ENCODE peak calls at places on chromosomes 5 and 9, in nine cellular contexts. R, I, L, F, J, C, B, P and V are unnamed samples.

GRCh38 chr5:159096555-159097460 is 2.9 kb downstream of the EBF1 start:
- DNase-seq in R (no peak), J (no peak), I (no peak), B (no peak), L (no peak), P (no peak), C (no peak), F (no peak), V (no peak)

GRCh38 chr9:126722922-126723806 is 81.7 kb upstream of the ZBTB43 start:
- DNase-seq in C (peak), R (peak), B (no peak), I (no peak), J (peak), P (no peak), L (no peak), F (no peak), V (peak)

GRCh38 chr5:139676951-139677367 is 28.8 kb downstream of the CXXC5 start:
- DNase-seq in B (no peak), C (no peak), F (no peak), P (no peak), J (no peak), R (no peak), L (no peak), I (no peak), V (no peak)

GRCh38 chr5:58241383-58241782 is 218.5 kb downstream of the PLK2 start:
- DNase-seq in R (no peak), F (no peak), I (no peak), J (no peak), C (no peak), L (peak), P (no peak), B (no peak), V (no peak)

GRCh38 chr9:34568783-34569182 is 20.7 kb downstream of the CNTFR start:
- DNase-seq in B (no peak), C (no peak), J (no peak), L (no peak), R (no peak), F (no peak), P (no peak), I (no peak), V (no peak)

GRCh38 chr5:160555836-160556660 is 134.4 kb downstream of the PTTG1 start:
- DNase-seq in L (no peak), P (no peak), F (no peak), I (no peak), R (no peak), B (no peak), J (peak), C (peak), V (no peak)

GRCh38 chr5:15334551-15335302 is 165.3 kb upstream of the FBXL7 start:
- DNase-seq in L (no peak), P (no peak), I (no peak), B (no peak), C (no peak), R (no peak), J (no peak), F (no peak), V (no peak)

GRCh38 chr5:82295144-82295543 is 17.0 kb upstream of the RPS23 start:
- DNase-seq in F (no peak), L (peak), B (no peak), R (no peak), P (no peak), I (no peak), J (no peak), C (no peak), V (no peak)

GRCh38 chr5:10323588-10324488 is 16.1 kb upstream of the CMBL start:
- DNase-seq in P (peak), R (no peak), J (no peak), I (no peak), L (no peak), B (no peak), F (no peak), C (no peak), V (no peak)

GRCh38 chr5:55533806-55534435 is 843 bp downstream of the PLPP1 start:
- DNase-seq in B (no peak), R (no peak), L (peak), P (peak), I (peak), J (peak), F (no peak), C (peak), V (peak)

GRCh38 chr5:102539598-102539997 is 40.8 kb upstream of the SLCO6A1 start:
- DNase-seq in L (no peak), P (no peak), R (no peak), C (no peak), B (no peak), I (no peak), F (no peak), J (no peak), V (no peak)

GRCh38 chr9:36867672-36868471 is 166.2 kb downstream of the PAX5 start:
- DNase-seq in F (no peak), P (peak), J (no peak), R (peak), L (peak), B (no peak), C (peak), I (no peak), V (peak)

GRCh38 chr5:175805256-175806011 is 65.9 kb upstream of the CPLX2 start:
- DNase-seq in R (no peak), J (no peak), C (no peak), I (no peak), P (no peak), F (no peak), L (no peak), B (no peak), V (no peak)

GRCh38 chr9:85715587-85715986 is 26.2 kb downstream of the AGTPBP1 start:
- DNase-seq in J (no peak), R (no peak), F (no peak), C (no peak), P (no peak), B (no peak), L (no peak), I (peak), V (no peak)

GRCh38 chr9:94801685-94802084 is 75.2 kb downstream of the AOPEP start:
- DNase-seq in C (no peak), F (no peak), R (no peak), B (no peak), J (no peak), P (no peak), I (no peak), L (no peak), V (no peak)

GRCh38 chr5:140628711-140629110 is 4.3 kb downstream of the CD14 start:
- DNase-seq in F (no peak), R (no peak), L (no peak), I (no peak), P (no peak), C (no peak), B (no peak), J (no peak), V (no peak)

GRCh38 chr9:122844137-122844536 is 15.7 kb upstream of the PDCL start:
- DNase-seq in P (no peak), B (no peak), J (no peak), F (no peak), I (no peak), C (no peak), L (no peak), R (no peak), V (no peak)

GRCh38 chr5:27578280-27578679 is 539.9 kb upstream of the CDH9 start:
- DNase-seq in C (no peak), L (no peak), R (no peak), F (no peak), I (no peak), B (no peak), J (no peak), P (no peak), V (no peak)

GRCh38 chr5:87361031-87361443 is 51.7 kb downstream of the CCNH start:
- DNase-seq in F (no peak), L (no peak), C (no peak), P (no peak), I (no peak), J (no peak), R (no peak), B (no peak), V (no peak)

GRCh38 chr5:134585966-134586365 is 46.7 kb downstream of the SAR1B start:
- DNase-seq in F (no peak), R (no peak), I (no peak), P (no peak), J (no peak), B (no peak), C (no peak), L (no peak), V (no peak)

GRCh38 chr9:124348831-124349230 is 66.4 kb downstream of the PSMB7 start:
- DNase-seq in C (no peak), J (no peak), I (no peak), F (peak), P (no peak), B (peak), L (no peak), R (peak), V (no peak)

GRCh38 chr9:124350485-124351263 is 64.6 kb downstream of the PSMB7 start:
- DNase-seq in J (no peak), F (peak), B (no peak), I (no peak), C (no peak), L (no peak), P (peak), R (peak), V (no peak)

GRCh38 chr9:124349267-124349666 is 66.0 kb downstream of the PSMB7 start:
- DNase-seq in C (no peak), P (no peak), F (no peak), L (no peak), B (no peak), J (no peak), R (no peak), I (no peak), V (no peak)

GRCh38 chr9:124348363-124348762 is 66.9 kb downstream of the PSMB7 start:
- DNase-seq in P (no peak), R (peak), B (peak), I (no peak), J (no peak), F (no peak), L (no peak), C (no peak), V (no peak)

GRCh38 chr9:124349675-124350484 is 65.4 kb downstream of the PSMB7 start:
- DNase-seq in C (no peak), P (no peak), L (no peak), B (no peak), F (peak), R (peak), I (no peak), J (no peak), V (no peak)
- TF ChIP-seq EP300 in C (no peak), P (no peak), L (no peak), B (no peak), F (no peak), R (no peak), I (no peak), J (no peak), V (no peak)

DNA sequence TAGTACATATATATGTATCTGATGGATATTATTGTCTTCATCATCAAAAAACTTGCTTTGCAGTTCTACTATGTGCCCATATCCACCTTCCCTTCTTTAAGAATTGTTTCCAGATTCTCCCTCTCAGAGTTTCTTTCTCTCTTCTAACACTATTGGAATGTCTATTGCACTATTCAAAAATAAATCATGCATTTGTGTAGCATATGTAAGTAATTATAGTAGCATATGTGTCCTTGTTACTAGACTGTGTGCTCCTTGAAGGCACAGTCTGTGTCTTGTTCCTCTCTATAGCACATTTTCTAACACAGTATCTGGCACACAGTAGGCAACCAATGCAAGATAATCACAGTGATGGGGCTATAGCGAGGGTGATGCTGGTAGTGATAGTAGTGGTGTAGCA is 43.4 kb upstream of the TRIM32 start:
- DNase-seq in R (no peak), J (no peak), F (no peak), L (no peak), B (no peak), I (no peak), P (no peak), C (no peak), V (no peak)
- TF ChIP-seq EP300 in R (no peak), J (no peak), F (no peak), L (no peak), B (no peak), I (no peak), P (no peak), C (no peak), V (no peak)

GRCh38 chr9:131404581-131404980 is 10.7 kb downstream of the PRRC2B start:
- DNase-seq in P (no peak), F (no peak), C (no peak), J (no peak), I (no peak), L (no peak), R (no peak), B (no peak), V (no peak)
- TF ChIP-seq EP300 in P (no peak), F (no peak), C (no peak), J (no peak), I (no peak), L (no peak), R (no peak), B (no peak), V (no peak)

GRCh38 chr5:31825775-31826068 is 186.8 kb downstream of the PDZD2 start:
- DNase-seq in R (no peak), B (no peak), I (peak), C (no peak), P (no peak), F (no peak), L (no peak), J (no peak), V (no peak)

GRCh38 chr5:31827862-31828261 is 188.9 kb downstream of the PDZD2 start:
- DNase-seq in L (no peak), R (no peak), B (no peak), C (no peak), P (no peak), I (no peak), J (no peak), F (no peak), V (no peak)

GRCh38 chr5:31824886-31825774 is 186.2 kb downstream of the PDZD2 start:
- DNase-seq in L (peak), B (peak), I (no peak), F (no peak), R (peak), P (peak), C (peak), J (no peak), V (peak)

GRCh38 chr5:31819926-31820516 is 181.1 kb downstream of the PDZD2 start:
- DNase-seq in P (no peak), R (no peak), F (no peak), J (no peak), C (no peak), L (peak), I (no peak), B (no peak), V (no peak)

GRCh38 chr5:31823477-31823876 is 184.5 kb downstream of the PDZD2 start:
- DNase-seq in F (no peak), I (no peak), L (no peak), P (no peak), R (no peak), J (no peak), B (no peak), C (no peak), V (no peak)
- TF ChIP-seq EP300 in F (no peak), I (no peak), L (no peak), P (no peak), R (no peak), J (no peak), B (no peak), C (no peak), V (no peak)

DNA sequence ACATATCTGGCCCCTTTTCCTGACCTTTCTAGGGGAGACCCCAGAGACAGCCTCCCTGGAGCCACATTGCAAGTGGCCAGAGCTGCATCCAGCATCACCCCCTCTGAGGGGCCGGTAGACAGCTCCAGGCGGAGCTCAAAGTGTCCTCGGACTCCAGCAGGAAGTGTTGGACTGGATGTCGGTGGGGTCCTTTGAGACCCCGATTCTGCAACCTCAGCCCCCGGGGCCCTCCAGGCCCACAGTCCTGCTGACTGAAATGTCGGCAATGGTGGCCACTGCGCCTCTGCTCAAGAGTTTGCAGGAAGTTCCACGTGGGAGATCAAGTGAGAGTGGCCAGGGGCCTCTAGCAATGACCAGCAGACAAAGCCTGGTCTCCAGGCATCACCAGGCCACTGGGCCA is 115.9 kb upstream of the FOXD4L5 start:
- DNase-seq in J (no peak), R (peak), P (no peak), F (peak), B (no peak), I (no peak), L (no peak), C (no peak), V (no peak)
- TF ChIP-seq EP300 in J (no peak), R (no peak), P (no peak), F (no peak), B (no peak), I (no peak), L (no peak), C (no peak), V (no peak)

GRCh38 chr9:129900263-129901041 is 65.2 kb downstream of the USP20 start:
- DNase-seq in P (no peak), R (no peak), I (peak), L (no peak), J (no peak), B (no peak), C (no peak), F (no peak), V (no peak)
- TF ChIP-seq EP300 in P (no peak), R (no peak), I (peak), L (no peak), J (no peak), B (no peak), C (no peak), F (no peak), V (no peak)

DNA sequence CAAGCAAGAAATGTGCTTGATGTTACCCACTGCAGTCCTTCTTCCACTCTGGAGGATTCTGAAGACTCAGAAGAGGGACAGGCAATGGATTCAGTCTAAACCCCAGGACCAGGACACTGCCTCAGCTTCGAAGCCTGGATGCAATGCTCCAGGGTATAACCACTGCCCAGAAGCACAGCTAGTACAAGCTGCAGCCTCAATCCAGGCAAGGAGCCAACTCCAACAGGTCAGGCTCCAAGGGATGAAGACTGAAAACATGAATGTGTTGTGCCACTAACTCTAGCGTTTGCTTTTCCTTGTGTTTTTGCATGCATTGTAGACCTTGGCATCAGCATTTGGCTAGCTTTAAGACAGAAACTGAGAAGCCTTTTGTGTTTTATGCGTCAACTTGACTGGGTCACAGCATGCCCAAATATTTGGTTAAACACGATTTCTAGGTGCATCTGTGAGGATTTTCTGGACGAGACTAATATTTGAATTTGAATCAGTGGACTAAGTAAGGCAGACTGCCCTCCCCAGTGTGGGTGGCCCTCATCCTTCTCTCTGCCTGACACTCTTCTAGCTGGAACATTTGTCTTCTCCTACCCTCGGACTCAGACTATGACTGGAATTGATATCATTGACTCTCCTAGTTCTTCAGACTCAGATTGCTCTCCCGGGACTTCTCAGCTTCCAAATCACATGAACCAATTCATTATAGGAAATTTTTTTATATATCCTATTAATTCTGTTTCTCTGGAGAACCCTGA is 20.5 kb upstream of the GPX3 start:
- DNase-seq in L (no peak), C (no peak), R (peak), F (no peak), P (no peak), J (no peak), I (no peak), B (peak), V (peak)
- TF ChIP-seq EP300 in L (no peak), C (no peak), R (no peak), F (no peak), P (no peak), J (no peak), I (no peak), B (peak), V (no peak)